ENCODE peak calls at places on chromosomes 5 and 9, in ten cellular contexts. W is T-cell; D is stimulated activated CD4-positive, alpha-beta T cell treated with anti-CD3 and anti-CD28 coated beads, Interleukin-1b, Interleukin-23, amount 100 ng/mL, for 4 hours; M is head of caudate nucleus; T is left cardiac atrium; U is heart right ventricle; S is right cardiac atrium; R is neural crest cell; P is COR-L47; E is NCI-H1105 treated with DMSO at 0.1 percent for 48 hours. Q is an unnamed sample.

GRCh38 chr5:143923634-143924265 is 111.8 kb downstream of the HMHB1 start:
- DNase-seq in M (no peak), E (no peak), S (no peak), T (no peak), D (no peak), W (no peak), U (no peak), P (no peak), R (no peak), Q (no peak)

GRCh38 chr5:112418412-112419049 is 546 bp downstream of the EPB41L4A start:
- DNase-seq in W (no peak), M (peak; percentile 19), R (peak; percentile 2), D (no peak), P (no peak), T (no peak), U (peak; percentile 22), S (no peak), E (no peak), Q (no peak)

GRCh38 chr5:111859533-111860270 is 102.7 kb upstream of the NREP start:
- DNase-seq in R (no peak), S (no peak), P (no peak), D (no peak), M (no peak), T (no peak), W (no peak), E (no peak), U (no peak), Q (no peak)

GRCh38 chr5:36662291-36662851 is 56.0 kb downstream of the SLC1A3 start:
- DNase-seq in T (no peak), E (no peak), U (no peak), W (no peak), P (no peak), R (no peak), M (peak; percentile 59), D (no peak), S (no peak), Q (no peak)

GRCh38 chr9:75108571-75108970 is 20.3 kb downstream of the OSTF1 start:
- DNase-seq in D (no peak), U (peak; percentile 41), R (no peak), E (no peak), W (no peak), T (peak; percentile 51), P (no peak), M (no peak), S (peak; percentile 48), Q (no peak)

GRCh38 chr5:159458217-159458711 is 128.0 kb upstream of the IL12B start:
- DNase-seq in R (no peak), S (no peak), T (no peak), M (no peak), E (no peak), P (no peak), W (no peak), D (no peak), U (no peak), Q (no peak)

GRCh38 chr5:132487841-132488555 is 2.6 kb downstream of the IRF1 start:
- DNase-seq in D (no peak), R (no peak), U (no peak), S (no peak), M (no peak), W (peak; percentile 7), P (no peak), T (no peak), E (no peak), Q (no peak)

GRCh38 chr9:13705913-13706312 is 426.4 kb upstream of the MPDZ start:
- DNase-seq in E (no peak), U (no peak), T (peak; percentile 44), P (no peak), M (no peak), D (no peak), W (no peak), R (no peak), S (peak; percentile 55), Q (no peak)

GRCh38 chr5:125293223-125293622 is 546.8 kb upstream of the ZNF608 start:
- DNase-seq in T (no peak), P (no peak), M (no peak), D (no peak), U (no peak), S (no peak), E (no peak), R (no peak), W (no peak), Q (no peak)

GRCh38 chr5:73061593-73061992 is 58.8 kb upstream of the TMEM171 start:
- DNase-seq in E (no peak), M (no peak), W (no peak), S (no peak), U (no peak), T (no peak), D (no peak), P (no peak), R (no peak), Q (no peak)

GRCh38 chr9:96169488-96169887 is 132.5 kb downstream of the HSD17B3 start:
- DNase-seq in P (no peak), D (no peak), S (peak; percentile 38), R (peak; percentile 60), U (peak; percentile 35), W (no peak), M (no peak), T (peak; percentile 62), E (no peak), Q (no peak)

GRCh38 chr5:19903611-19904010 is 84.4 kb downstream of the CDH18 start:
- DNase-seq in D (no peak), E (no peak), T (no peak), M (no peak), U (no peak), W (no peak), R (no peak), S (no peak), P (no peak), Q (no peak)

GRCh38 chr9:107462691-107463090 is 26.9 kb downstream of the KLF4 start:
- DNase-seq in D (no peak), T (no peak), W (no peak), U (no peak), R (no peak), P (no peak), M (no peak), E (no peak), S (no peak), Q (no peak)

Q was measured in NCI-H526 treated with DMSO at 0.1 percent for 48 hours.